ENCODE peak calls at places on chromosomes 3 and 15, in six cellular contexts. One of them, this sample, is unnamed.

GRCh38 chr3:23926736-23927135 is 9.8 kb downstream of the RPL15 start:
- DNase-seq in body of pancreas: no peak
- DNase-seq in heart right ventricle: no peak
- DNase-seq in cardiac muscle cell: no peak
- DNase-seq in MM.1S: no peak
- DNase-seq in tibial artery: no peak
- DNase-seq in this sample: no peak

GRCh38 chr15:57881361-57881760 is 174.8 kb downstream of the POLR2M start:
- DNase-seq in body of pancreas: no peak
- DNase-seq in heart right ventricle: no peak
- DNase-seq in cardiac muscle cell: no peak
- DNase-seq in MM.1S: no peak
- DNase-seq in tibial artery: no peak
- DNase-seq in this sample: no peak

GRCh38 chr3:100175637-100176250 is 61.4 kb upstream of the FILIP1L start:
- DNase-seq in body of pancreas: no peak
- DNase-seq in heart right ventricle: no peak
- DNase-seq in cardiac muscle cell: no peak
- DNase-seq in MM.1S: no peak
- DNase-seq in tibial artery: no peak
- DNase-seq in this sample: no peak

GRCh38 chr3:24598691-24599090 is 104.0 kb upstream of the THRB start:
- DNase-seq in body of pancreas: peak; percentile 20
- DNase-seq in heart right ventricle: no peak
- DNase-seq in cardiac muscle cell: no peak
- DNase-seq in MM.1S: no peak
- DNase-seq in tibial artery: no peak
- DNase-seq in this sample: no peak

GRCh38 chr15:91867581-91868026 is 14.1 kb downstream of the SLCO3A1 start:
- DNase-seq in body of pancreas: peak; percentile 50
- DNase-seq in heart right ventricle: peak; percentile 86
- DNase-seq in cardiac muscle cell: no peak
- DNase-seq in MM.1S: no peak
- DNase-seq in tibial artery: peak; percentile 80
- DNase-seq in this sample: no peak

GRCh38 chr15:60745469-60745971 is 266.6 kb upstream of the ICE2 start:
- DNase-seq in body of pancreas: peak; percentile 30
- DNase-seq in heart right ventricle: peak; percentile 38
- DNase-seq in cardiac muscle cell: no peak
- DNase-seq in MM.1S: no peak
- DNase-seq in tibial artery: peak; percentile 79
- DNase-seq in this sample: no peak

GRCh38 chr3:147336543-147337278 is 69.6 kb downstream of the ZIC4 start:
- DNase-seq in body of pancreas: no peak
- DNase-seq in heart right ventricle: no peak
- DNase-seq in cardiac muscle cell: no peak
- DNase-seq in MM.1S: no peak
- DNase-seq in tibial artery: no peak
- DNase-seq in this sample: no peak

GRCh38 chr3:195251336-195252065 is 19.5 kb downstream of the XXYLT1 start:
- DNase-seq in body of pancreas: no peak
- DNase-seq in heart right ventricle: peak; percentile 2
- DNase-seq in cardiac muscle cell: no peak
- DNase-seq in MM.1S: no peak
- DNase-seq in tibial artery: peak; percentile 57
- DNase-seq in this sample: no peak

GRCh38 chr3:122094125-122094524 is 39.0 kb downstream of the CD86 start:
- DNase-seq in body of pancreas: no peak
- DNase-seq in heart right ventricle: no peak
- DNase-seq in cardiac muscle cell: no peak
- DNase-seq in MM.1S: no peak
- DNase-seq in tibial artery: no peak
- DNase-seq in this sample: peak; percentile 64

GRCh38 chr3:127073931-127074820 is 91.3 kb downstream of the PLXNA1 start:
- DNase-seq in body of pancreas: no peak
- DNase-seq in heart right ventricle: no peak
- DNase-seq in cardiac muscle cell: no peak
- DNase-seq in MM.1S: no peak
- DNase-seq in tibial artery: peak; percentile 64
- DNase-seq in this sample: no peak

GRCh38 chr3:122577409-122578028 is at the start of gene PARP15:
- DNase-seq in body of pancreas: no peak
- DNase-seq in heart right ventricle: peak; percentile 13
- DNase-seq in cardiac muscle cell: peak; percentile 15
- DNase-seq in MM.1S: no peak
- DNase-seq in tibial artery: no peak
- DNase-seq in this sample: peak; percentile 77

GRCh38 chr3:169390310-169390731 is 273.2 kb downstream of the MECOM start:
- DNase-seq in body of pancreas: no peak
- DNase-seq in heart right ventricle: no peak
- DNase-seq in cardiac muscle cell: no peak
- DNase-seq in MM.1S: peak; percentile 66
- DNase-seq in tibial artery: no peak
- DNase-seq in this sample: no peak

GRCh38 chr15:24955549-24955929 is 752 bp downstream of the SNRPN start:
- DNase-seq in body of pancreas: peak; percentile 16
- DNase-seq in heart right ventricle: peak; percentile 13
- DNase-seq in cardiac muscle cell: no peak
- DNase-seq in MM.1S: no peak
- DNase-seq in tibial artery: peak; percentile 68
- DNase-seq in this sample: peak; percentile 20

GRCh38 chr3:187568171-187568570 is 102.0 kb downstream of the SST start:
- DNase-seq in body of pancreas: no peak
- DNase-seq in heart right ventricle: no peak
- DNase-seq in cardiac muscle cell: no peak
- DNase-seq in MM.1S: no peak
- DNase-seq in tibial artery: no peak
- DNase-seq in this sample: no peak

GRCh38 chr15:65088643-65089021 is 12.1 kb downstream of the KBTBD13 start:
- DNase-seq in body of pancreas: no peak
- DNase-seq in heart right ventricle: no peak
- DNase-seq in cardiac muscle cell: no peak
- DNase-seq in MM.1S: no peak
- DNase-seq in tibial artery: no peak
- DNase-seq in this sample: no peak

GRCh38 chr3:80543154-80543553 is 775.4 kb upstream of the ROBO1 start:
- DNase-seq in body of pancreas: no peak
- DNase-seq in heart right ventricle: no peak
- DNase-seq in cardiac muscle cell: no peak
- DNase-seq in MM.1S: no peak
- DNase-seq in tibial artery: no peak
- DNase-seq in this sample: no peak

GRCh38 chr3:160225181-160226025 is at the start of gene C3orf80:
- DNase-seq in body of pancreas: peak; percentile 56
- DNase-seq in heart right ventricle: peak; percentile 21
- DNase-seq in cardiac muscle cell: peak; percentile 79
- DNase-seq in MM.1S: peak; percentile 84
- DNase-seq in tibial artery: peak; percentile 68
- DNase-seq in this sample: peak; percentile 81

GRCh38 chr3:110419571-110419970 is 652.0 kb upstream of the NECTIN3 start:
- DNase-seq in body of pancreas: no peak
- DNase-seq in heart right ventricle: no peak
- DNase-seq in cardiac muscle cell: no peak
- DNase-seq in MM.1S: no peak
- DNase-seq in tibial artery: no peak
- DNase-seq in this sample: no peak

GRCh38 chr3:169641167-169641566 is 22.3 kb downstream of the MECOM start:
- DNase-seq in body of pancreas: no peak
- DNase-seq in heart right ventricle: no peak
- DNase-seq in cardiac muscle cell: no peak
- DNase-seq in MM.1S: no peak
- DNase-seq in tibial artery: no peak
- DNase-seq in this sample: no peak

GRCh38 chr3:115402651-115403050 is 220.7 kb upstream of the GAP43 start:
- DNase-seq in body of pancreas: no peak
- DNase-seq in heart right ventricle: no peak
- DNase-seq in cardiac muscle cell: no peak
- DNase-seq in MM.1S: no peak
- DNase-seq in tibial artery: no peak
- DNase-seq in this sample: no peak

GRCh38 chr3:65344444-65344843 is 656.6 kb upstream of the ADAMTS9 start:
- DNase-seq in body of pancreas: no peak
- DNase-seq in heart right ventricle: no peak
- DNase-seq in cardiac muscle cell: no peak
- DNase-seq in MM.1S: no peak
- DNase-seq in tibial artery: no peak
- DNase-seq in this sample: no peak

GRCh38 chr3:194364652-194365434 is 4.7 kb downstream of the LRRC15 start:
- DNase-seq in body of pancreas: peak; percentile 22
- DNase-seq in heart right ventricle: peak; percentile 16
- DNase-seq in cardiac muscle cell: peak; percentile 64
- DNase-seq in MM.1S: no peak
- DNase-seq in tibial artery: no peak
- DNase-seq in this sample: no peak

DNA sequence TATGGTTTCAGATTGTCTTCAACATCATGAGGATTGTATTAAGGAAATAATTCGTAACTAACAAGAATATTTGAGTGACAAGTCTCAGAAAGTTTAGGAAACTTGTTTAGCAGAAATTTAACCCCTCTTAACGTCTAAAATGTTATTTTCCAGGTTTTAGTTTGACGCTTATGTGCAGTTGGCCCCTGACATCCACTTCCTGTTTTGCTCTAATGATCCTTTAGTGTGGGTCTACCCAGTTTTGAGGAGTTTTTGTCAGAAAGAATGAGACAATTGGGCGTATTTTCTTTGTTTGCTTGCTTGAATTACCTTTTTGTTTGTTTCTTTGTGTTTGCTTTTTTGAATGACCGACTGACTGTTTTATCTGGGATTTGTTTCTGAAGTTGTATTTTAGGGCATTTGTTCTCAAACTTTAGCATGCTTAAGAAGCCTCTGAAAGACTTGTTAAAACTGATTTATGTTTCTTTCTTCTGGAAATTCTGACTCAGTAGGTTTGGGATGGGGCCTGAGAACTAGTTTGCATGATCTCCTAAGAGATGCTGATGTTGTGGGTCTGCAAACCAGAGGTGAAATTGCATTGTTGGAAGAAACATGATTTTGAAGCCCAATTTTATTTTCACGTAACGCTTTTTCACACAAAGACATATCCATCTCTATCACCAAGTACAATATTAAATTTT is 20.6 kb downstream of the RBMS3 start:
- DNase-seq in body of pancreas: no peak
- DNase-seq in heart right ventricle: no peak
- DNase-seq in cardiac muscle cell: no peak
- DNase-seq in MM.1S: no peak
- DNase-seq in tibial artery: no peak
- DNase-seq in this sample: no peak
- H3K4me3 ChIP-seq in body of pancreas: no peak overlapping the region
- H3K4me3 ChIP-seq in heart right ventricle: no peak overlapping the region
- H3K4me3 ChIP-seq in cardiac muscle cell: no peak overlapping the region
- H3K4me3 ChIP-seq in MM.1S: no peak overlapping the region
- H3K4me3 ChIP-seq in tibial artery: no peak overlapping the region
- H3K4me3 ChIP-seq in this sample: no peak overlapping the region

DNA sequence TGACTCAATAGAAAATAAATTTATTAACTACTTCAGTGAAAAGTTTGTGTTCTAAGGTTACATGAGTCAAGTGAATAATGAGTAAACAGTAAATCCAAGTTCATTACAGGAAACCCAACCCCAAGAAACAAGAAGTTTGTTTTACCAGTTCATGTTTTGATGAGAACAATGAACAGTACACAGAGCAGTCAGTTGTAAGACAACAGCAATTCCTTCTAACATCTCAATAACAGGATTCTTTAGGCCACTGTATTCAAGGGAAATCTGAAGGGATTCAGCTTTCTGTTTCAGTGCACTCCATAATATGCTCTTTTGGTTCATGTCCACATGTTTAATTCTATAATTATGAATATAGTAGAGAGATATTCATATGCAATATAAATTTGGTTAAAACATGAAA is 18.4 kb downstream of the ATR start:
- DNase-seq in body of pancreas: no peak
- DNase-seq in heart right ventricle: no peak
- DNase-seq in cardiac muscle cell: no peak
- DNase-seq in MM.1S: no peak
- DNase-seq in tibial artery: no peak
- DNase-seq in this sample: no peak
- H3K36me3 ChIP-seq in body of pancreas: peaks cover 10% of the 10 kb centered on the region
- H3K36me3 ChIP-seq in heart right ventricle: peaks cover 100% of the 10 kb centered on the region
- H3K36me3 ChIP-seq in cardiac muscle cell: peaks cover 14% of the 10 kb centered on the region
- H3K36me3 ChIP-seq in MM.1S: peaks cover 9% of the 10 kb centered on the region
- H3K36me3 ChIP-seq in tibial artery: peaks cover 86% of the 10 kb centered on the region
- H3K36me3 ChIP-seq in this sample: no peaks in the 10 kb centered on the region

GRCh38 chr3:44338828-44339127 is 212 bp downstream of the TCAIM start:
- DNase-seq in body of pancreas: no peak
- DNase-seq in heart right ventricle: no peak
- DNase-seq in cardiac muscle cell: no peak
- DNase-seq in MM.1S: no peak
- DNase-seq in tibial artery: no peak
- DNase-seq in this sample: no peak
- H3K4me3 ChIP-seq in body of pancreas: peak overlapping the region; percentile 47
- H3K4me3 ChIP-seq in heart right ventricle: peak overlapping the region; percentile 73
- H3K4me3 ChIP-seq in cardiac muscle cell: peak overlapping the region; percentile 48
- H3K4me3 ChIP-seq in MM.1S: peak overlapping the region; percentile 78
- H3K4me3 ChIP-seq in tibial artery: peak overlapping the region; percentile 88
- H3K4me3 ChIP-seq in this sample: peak overlapping the region; percentile 73

GRCh38 chr3:37015631-37016030 is 22.3 kb downstream of the MLH1 start:
- DNase-seq in body of pancreas: no peak
- DNase-seq in heart right ventricle: peak; percentile 40
- DNase-seq in cardiac muscle cell: peak; percentile 55
- DNase-seq in MM.1S: no peak
- DNase-seq in tibial artery: no peak
- DNase-seq in this sample: no peak
- H3K36me3 ChIP-seq in body of pancreas: peaks cover 36% of the 10 kb centered on the region
- H3K36me3 ChIP-seq in heart right ventricle: peaks cover 94% of the 10 kb centered on the region
- H3K36me3 ChIP-seq in cardiac muscle cell: peaks cover 33% of the 10 kb centered on the region
- H3K36me3 ChIP-seq in MM.1S: peaks cover 3% of the 10 kb centered on the region
- H3K36me3 ChIP-seq in tibial artery: peaks cover 61% of the 10 kb centered on the region
- H3K36me3 ChIP-seq in this sample: peaks cover 22% of the 10 kb centered on the region

GRCh38 chr3:10551139-10551538 is 45.8 kb upstream of the ATP2B2 start:
- DNase-seq in body of pancreas: no peak
- DNase-seq in heart right ventricle: no peak
- DNase-seq in cardiac muscle cell: no peak
- DNase-seq in MM.1S: no peak
- DNase-seq in tibial artery: no peak
- DNase-seq in this sample: no peak
- H3K4me3 ChIP-seq in body of pancreas: no peak overlapping the region
- H3K4me3 ChIP-seq in heart right ventricle: no peak overlapping the region
- H3K4me3 ChIP-seq in cardiac muscle cell: no peak overlapping the region
- H3K4me3 ChIP-seq in MM.1S: no peak overlapping the region
- H3K4me3 ChIP-seq in tibial artery: no peak overlapping the region
- H3K4me3 ChIP-seq in this sample: no peak overlapping the region

GRCh38 chr15:85540085-85540797 is 159.8 kb downstream of the AKAP13 start:
- DNase-seq in body of pancreas: no peak
- DNase-seq in heart right ventricle: no peak
- DNase-seq in cardiac muscle cell: no peak
- DNase-seq in MM.1S: no peak
- DNase-seq in tibial artery: no peak
- DNase-seq in this sample: no peak
- H3K36me3 ChIP-seq in body of pancreas: no peaks in the 10 kb centered on the region
- H3K36me3 ChIP-seq in heart right ventricle: peaks cover 23% of the 10 kb centered on the region
- H3K36me3 ChIP-seq in cardiac muscle cell: no peaks in the 10 kb centered on the region
- H3K36me3 ChIP-seq in MM.1S: no peaks in the 10 kb centered on the region
- H3K36me3 ChIP-seq in tibial artery: no peaks in the 10 kb centered on the region
- H3K36me3 ChIP-seq in this sample: peaks cover 7% of the 10 kb centered on the region

GRCh38 chr3:152296990-152297389 is 28.3 kb downstream of the MBNL1 start:
- DNase-seq in body of pancreas: no peak
- DNase-seq in heart right ventricle: no peak
- DNase-seq in cardiac muscle cell: no peak
- DNase-seq in MM.1S: no peak
- DNase-seq in tibial artery: no peak
- DNase-seq in this sample: no peak
- H3K4me3 ChIP-seq in body of pancreas: no peak overlapping the region
- H3K4me3 ChIP-seq in heart right ventricle: no peak overlapping the region
- H3K4me3 ChIP-seq in cardiac muscle cell: no peak overlapping the region
- H3K4me3 ChIP-seq in MM.1S: no peak overlapping the region
- H3K4me3 ChIP-seq in tibial artery: no peak overlapping the region
- H3K4me3 ChIP-seq in this sample: no peak overlapping the region